ENCODE peak calls at places on chromosomes 12 and 14, in seven cellular contexts. A, B, V, M, I, U and Z are unnamed samples.

GRCh38 chr14:90503582-90503981 is 106.8 kb downstream of the CALM1 start:
- DNase-seq in A (no peak), B (no peak), V (no peak), M (no peak), I (no peak), U (no peak), Z (no peak)

GRCh38 chr12:100158535-100158934 is 15.9 kb upstream of the BLTP3B start:
- DNase-seq in A (no peak), B (no peak), V (no peak), M (no peak), I (no peak), U (no peak), Z (no peak)

GRCh38 chr14:84546236-84546635 is 983.7 kb upstream of the FLRT2 start:
- DNase-seq in A (no peak), B (no peak), V (no peak), M (no peak), I (no peak), U (no peak), Z (no peak)

GRCh38 chr12:85573635-85574214 is 262.5 kb downstream of the RASSF9 start:
- DNase-seq in A (no peak), B (no peak), V (no peak), M (no peak), I (no peak), U (no peak), Z (no peak)

GRCh38 chr12:1217191-1217949 is 226.3 kb downstream of the ERC1 start:
- DNase-seq in A (peak), B (peak), V (no peak), M (no peak), I (no peak), U (no peak), Z (peak)

GRCh38 chr14:103138483-103139370 is 15.5 kb downstream of the TNFAIP2 start:
- DNase-seq in A (no peak), B (peak), V (no peak), M (no peak), I (peak), U (no peak), Z (no peak)

GRCh38 chr12:38141861-38142260 is 174.7 kb upstream of the ALG10B start:
- DNase-seq in A (no peak), B (no peak), V (no peak), M (no peak), I (no peak), U (no peak), Z (no peak)

GRCh38 chr12:120669055-120669828 is 17.7 kb upstream of the MLEC start:
- DNase-seq in A (peak), B (peak), V (no peak), M (no peak), I (peak), U (peak), Z (peak)

GRCh38 chr12:219891-220352 is 6.0 kb upstream of the SLC6A12 start:
- DNase-seq in A (peak), B (peak), V (peak), M (peak), I (peak), U (no peak), Z (peak)

GRCh38 chr14:31300296-31300695 is 92.7 kb upstream of the HECTD1 start:
- DNase-seq in A (peak), B (no peak), V (no peak), M (no peak), I (peak), U (no peak), Z (peak)

GRCh38 chr14:35180179-35180578 is 57.8 kb downstream of the PRORP start:
- DNase-seq in A (no peak), B (no peak), V (no peak), M (no peak), I (no peak), U (no peak), Z (no peak)

GRCh38 chr14:35174342-35174741 is 52.0 kb downstream of the PRORP start:
- DNase-seq in A (no peak), B (no peak), V (no peak), M (no peak), I (no peak), U (no peak), Z (no peak)
- H2AFZ ChIP-seq in A (no peak), B (no peak), V (no peak), M (no peak), I (no peak), U (no peak), Z (no peak)

GRCh38 chr14:60634153-60634552 is 15.1 kb downstream of the SIX1 start:
- DNase-seq in A (no peak), B (no peak), V (no peak), M (no peak), I (no peak), U (no peak), Z (no peak)

GRCh38 chr14:60637138-60637489 is 12.2 kb downstream of the SIX1 start:
- DNase-seq in A (no peak), B (peak), V (no peak), M (no peak), I (no peak), U (no peak), Z (no peak)

GRCh38 chr14:60640859-60641721 is 8.2 kb downstream of the SIX1 start:
- DNase-seq in A (no peak), B (peak), V (no peak), M (no peak), I (peak), U (no peak), Z (no peak)

GRCh38 chr14:60639677-60640076 is 9.6 kb downstream of the SIX1 start:
- DNase-seq in A (no peak), B (no peak), V (no peak), M (no peak), I (no peak), U (no peak), Z (no peak)

GRCh38 chr14:60637490-60638452 is 11.5 kb downstream of the SIX1 start:
- DNase-seq in A (peak), B (peak), V (no peak), M (no peak), I (peak), U (no peak), Z (peak)
- H3K4me3 ChIP-seq in A (peak), B (peak), V (no peak), M (no peak), I (peak), U (no peak), Z (peak)

GRCh38 chr12:57767317-57767716 is 439 bp upstream of the CYP27B1 start:
- DNase-seq in A (no peak), B (no peak), V (no peak), M (no peak), I (no peak), U (no peak), Z (no peak)

GRCh38 chr12:57765698-57766463 is 997 bp downstream of the CYP27B1 start:
- DNase-seq in A (no peak), B (no peak), V (no peak), M (no peak), I (peak), U (no peak), Z (peak)

GRCh38 chr12:57767876-57768275 is 998 bp upstream of the CYP27B1 start:
- DNase-seq in A (no peak), B (no peak), V (no peak), M (no peak), I (no peak), U (no peak), Z (no peak)

GRCh38 chr12:57765003-57765697 is 1.7 kb downstream of the CYP27B1 start:
- DNase-seq in A (no peak), B (peak), V (no peak), M (peak), I (peak), U (no peak), Z (peak)

DNA sequence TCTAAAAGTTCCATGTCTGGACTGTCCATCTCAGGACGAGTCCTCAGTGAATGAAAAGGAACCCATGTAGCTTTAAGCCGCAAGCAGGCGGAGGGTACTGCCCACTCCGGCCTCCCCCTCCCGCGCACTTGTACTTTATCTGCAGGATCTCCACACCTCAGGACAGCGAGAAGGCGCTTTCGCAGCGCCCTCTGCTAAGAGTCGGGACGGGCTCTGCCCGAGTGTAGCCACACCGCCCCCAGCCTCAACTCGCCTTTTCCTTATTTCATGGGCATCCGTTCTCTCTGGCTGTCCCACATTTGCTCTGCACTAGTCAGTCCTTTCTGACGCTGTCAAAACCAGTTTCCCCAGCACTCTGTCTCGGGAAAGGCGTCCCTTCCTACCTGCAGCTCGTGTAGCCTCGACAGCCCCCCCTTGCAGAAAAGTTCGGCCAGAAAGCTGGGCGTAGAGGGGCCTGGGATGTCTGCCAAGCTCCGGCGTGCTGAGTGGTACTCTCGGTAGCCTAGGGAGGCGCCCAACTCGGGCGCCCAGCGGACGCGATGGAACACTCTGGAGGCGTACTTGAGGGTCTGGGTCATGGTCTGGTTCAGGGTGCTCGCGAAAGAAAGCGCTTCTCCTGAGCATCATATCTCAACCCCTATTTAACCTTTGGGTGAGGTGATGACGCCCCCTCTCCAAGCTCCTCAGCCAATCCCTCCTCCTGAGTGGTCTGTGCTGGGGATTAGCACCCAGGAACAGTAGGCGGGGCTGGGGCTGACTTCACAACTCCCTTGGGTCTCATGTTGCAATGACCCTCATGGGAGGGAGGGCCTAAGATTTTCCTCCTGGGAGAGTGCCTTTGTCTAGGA is at the start of gene CYP27B1:
- DNase-seq in A (peak), B (peak), V (no peak), M (no peak), I (peak), U (no peak), Z (peak)
- TF ChIP-seq EZH2 in A (no peak), B (no peak), V (no peak), M (no peak), I (peak), U (no peak), Z (no peak)

GRCh38 chr14:57461777-57462320 is 31.8 kb downstream of the CCDC198 start:
- DNase-seq in A (no peak), B (no peak), V (no peak), M (no peak), I (no peak), U (no peak), Z (no peak)
- H2AFZ ChIP-seq in A (no peak), B (no peak), V (no peak), M (no peak), I (no peak), U (no peak), Z (no peak)

GRCh38 chr14:42214981-42215491 is 608.4 kb downstream of the LRFN5 start:
- DNase-seq in A (peak), B (no peak), V (no peak), M (no peak), I (no peak), U (no peak), Z (peak)
- H3K4me3 ChIP-seq in A (no peak), B (no peak), V (no peak), M (no peak), I (no peak), U (no peak), Z (peak)

GRCh38 chr12:53975816-53976152 is 1.0 kb upstream of the HOTAIR start:
- DNase-seq in A (no peak), B (no peak), V (no peak), M (no peak), I (no peak), U (no peak), Z (no peak)
- TF ChIP-seq EZH2 in A (no peak), B (no peak), V (no peak), M (no peak), I (no peak), U (no peak), Z (no peak)

GRCh38 chr12:127145543-127145928 is 1121.4 kb upstream of the TMEM132C start:
- DNase-seq in A (no peak), B (no peak), V (no peak), M (no peak), I (no peak), U (no peak), Z (peak)
- H2AFZ ChIP-seq in A (peak), B (no peak), V (no peak), M (no peak), I (no peak), U (no peak), Z (peak)

GRCh38 chr12:52811191-52812072 is 2.5 kb downstream of the KRT4 start:
- DNase-seq in A (no peak), B (no peak), V (no peak), M (no peak), I (no peak), U (no peak), Z (no peak)

GRCh38 chr12:52808573-52809160 is 5.2 kb downstream of the KRT4 start:
- DNase-seq in A (no peak), B (no peak), V (no peak), M (no peak), I (no peak), U (no peak), Z (no peak)

GRCh38 chr12:52812073-52812400 is 1.9 kb downstream of the KRT4 start:
- DNase-seq in A (no peak), B (no peak), V (no peak), M (no peak), I (no peak), U (no peak), Z (no peak)

GRCh38 chr12:52809166-52809565 is 4.8 kb downstream of the KRT4 start:
- DNase-seq in A (no peak), B (no peak), V (no peak), M (no peak), I (no peak), U (no peak), Z (no peak)

DNA sequence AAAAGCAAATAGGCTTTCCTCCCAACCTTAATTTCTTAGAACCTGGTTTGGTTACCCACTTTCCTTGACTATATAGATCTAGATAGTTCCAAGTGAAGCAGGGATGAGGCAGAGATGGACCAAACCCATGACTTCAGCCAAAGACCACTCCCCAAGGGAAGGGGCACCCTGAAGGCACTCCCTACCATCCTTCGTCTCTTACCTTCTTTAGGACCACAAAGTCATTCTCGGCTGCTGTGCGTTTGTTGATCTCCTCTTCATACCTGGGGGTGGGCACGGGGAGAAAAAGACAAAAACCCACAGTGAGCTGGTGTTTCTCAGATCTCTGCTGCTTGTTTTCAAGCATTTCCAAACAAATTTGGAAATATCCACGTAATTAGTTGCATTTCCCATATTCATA is 3.4 kb downstream of the KRT4 start:
- DNase-seq in A (no peak), B (no peak), V (no peak), M (no peak), I (no peak), U (no peak), Z (no peak)
- H3K4me3 ChIP-seq in A (no peak), B (no peak), V (no peak), M (no peak), I (no peak), U (no peak), Z (no peak)

DNA sequence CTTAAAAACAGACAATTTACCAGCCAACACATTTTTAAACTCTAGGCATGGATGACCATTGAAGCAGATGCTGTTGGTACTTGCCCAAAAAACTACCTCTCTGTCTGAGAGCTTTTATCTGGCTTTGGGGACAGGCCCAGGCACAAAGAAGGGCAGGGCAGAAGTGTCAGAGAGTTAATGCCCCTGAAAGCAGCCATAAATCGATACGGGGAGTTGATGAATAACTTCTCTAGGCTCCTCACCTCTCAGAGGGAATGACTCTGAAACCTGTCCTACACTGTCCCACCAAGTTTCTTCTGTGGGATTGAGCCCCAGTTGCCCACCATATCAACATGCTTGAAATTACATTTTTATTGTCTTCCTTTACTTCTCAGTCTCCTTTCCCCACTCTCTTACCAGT is 113.0 kb upstream of the DAAM1 start:
- DNase-seq in A (no peak), B (no peak), V (no peak), M (no peak), I (no peak), U (no peak), Z (no peak)
- TF ChIP-seq EZH2 in A (no peak), B (no peak), V (no peak), M (no peak), I (no peak), U (no peak), Z (no peak)